ENCODE peak calls at places on chromosomes 6 and 20, in seven cellular contexts. B is esophagus squamous epithelium, T is uterus, Y is breast epithelium, O is transverse colon, N is tibial nerve, X is spleen. R is an unnamed sample.

GRCh38 chr6:90350689-90351554 is 54.3 kb upstream of the BACH2 start:
- DNase-seq in N (no peak), Y (no peak), X (no peak), O (no peak), T (no peak), B (no peak), R (peak; percentile 16)

GRCh38 chr20:36632487-36633284 is 13.3 kb downstream of the SLA2 start:
- DNase-seq in X (no peak), O (no peak), T (no peak), B (no peak), N (no peak), Y (no peak), R (no peak)

GRCh38 chr20:60565093-60565492 is 606.9 kb downstream of the CDH26 start:
- DNase-seq in Y (no peak), N (no peak), X (no peak), B (no peak), O (no peak), T (peak; percentile 22), R (no peak)

GRCh38 chr20:14142171-14142570 is 146.9 kb downstream of the MACROD2 start:
- DNase-seq in T (no peak), O (peak; percentile 18), B (no peak), X (no peak), N (no peak), Y (no peak), R (no peak)

GRCh38 chr6:9537381-9537780 is 877.5 kb downstream of the TFAP2A start:
- DNase-seq in B (no peak), N (no peak), X (no peak), Y (no peak), O (no peak), T (no peak), R (no peak)

GRCh38 chr6:42451595-42452170 is at the start of gene TRERF1:
- DNase-seq in T (peak; percentile 66), Y (no peak), X (peak; percentile 87), N (no peak), B (no peak), O (peak; percentile 64), R (no peak)

GRCh38 chr6:25295651-25296050 is 16.5 kb downstream of the CARMIL1 start:
- DNase-seq in B (no peak), X (no peak), T (no peak), O (no peak), N (no peak), Y (no peak), R (no peak)

GRCh38 chr20:23043376-23043775 is 6.1 kb downstream of the THBD start:
- DNase-seq in N (no peak), X (no peak), T (no peak), O (no peak), Y (no peak), B (no peak), R (no peak)

GRCh38 chr6:161547617-161548016 is 273.8 kb upstream of the AGPAT4 start:
- DNase-seq in B (no peak), X (no peak), O (no peak), T (no peak), Y (no peak), N (no peak), R (no peak)

GRCh38 chr6:148831064-148831463 is 84.2 kb downstream of the UST start:
- DNase-seq in B (no peak), Y (no peak), T (no peak), N (no peak), X (no peak), O (no peak), R (no peak)

GRCh38 chr6:138654715-138655634 is 118.6 kb upstream of the CCDC28A start:
- DNase-seq in N (no peak), T (no peak), O (no peak), B (no peak), Y (no peak), X (no peak), R (no peak)

GRCh38 chr6:46221221-46221793 is 50.5 kb upstream of the ENPP5 start:
- DNase-seq in B (no peak), X (no peak), Y (no peak), N (no peak), T (no peak), O (no peak), R (no peak)

GRCh38 chr6:17292600-17293133 is 11.5 kb downstream of the RBM24 start:
- DNase-seq in T (no peak), O (no peak), Y (no peak), B (no peak), X (no peak), N (no peak), R (no peak)

GRCh38 chr6:166003569-166003968 is 164.1 kb downstream of the TBXT start:
- DNase-seq in O (no peak), T (no peak), B (no peak), X (no peak), N (no peak), Y (no peak), R (no peak)

GRCh38 chr6:10266061-10266460 is 148.8 kb downstream of the TFAP2A start:
- DNase-seq in N (no peak), O (no peak), Y (no peak), B (no peak), X (no peak), T (no peak), R (no peak)

GRCh38 chr6:157393667-157394329 is 12.8 kb downstream of the ZDHHC14 start:
- DNase-seq in O (no peak), B (no peak), T (no peak), N (no peak), X (no peak), Y (no peak), R (no peak)
- TF ChIP-seq POLR2A in O (no peak), B (no peak), T (no peak), N (no peak), X (no peak), Y (no peak), R (no peak)

GRCh38 chr20:25543068-25543467 is 42.3 kb downstream of the NINL start:
- DNase-seq in N (no peak), O (no peak), X (no peak), T (no peak), B (no peak), Y (no peak), R (no peak)
- H3K4me1 ChIP-seq in N (peaks cover 14% of the 10 kb centered on the region), O (no peaks in the 10 kb centered on the region), X (peaks cover 33% of the 10 kb centered on the region), T (no peaks in the 10 kb centered on the region), B (peaks cover 5% of the 10 kb centered on the region), Y (no peaks in the 10 kb centered on the region), R (no peaks in the 10 kb centered on the region)

GRCh38 chr6:35370799-35371493 is 28.6 kb downstream of the PPARD start:
- DNase-seq in X (peak; percentile 79), T (no peak), O (no peak), Y (no peak), B (no peak), N (no peak), R (peak; percentile 37)

GRCh38 chr6:35372633-35373032 is 30.3 kb downstream of the PPARD start:
- DNase-seq in O (no peak), Y (no peak), B (no peak), T (no peak), N (no peak), X (no peak), R (no peak)

GRCh38 chr6:35368038-35368887 is 25.9 kb downstream of the PPARD start:
- DNase-seq in O (no peak), T (no peak), B (no peak), X (no peak), N (no peak), Y (no peak), R (no peak)

GRCh38 chr6:35371494-35372262 is 29.3 kb downstream of the PPARD start:
- DNase-seq in B (no peak), X (no peak), T (no peak), Y (no peak), N (no peak), O (no peak), R (no peak)

GRCh38 chr6:35370124-35370741 is 27.9 kb downstream of the PPARD start:
- DNase-seq in X (peak; percentile 81), O (peak; percentile 50), T (peak; percentile 49), B (no peak), Y (no peak), N (peak; percentile 28), R (peak; percentile 92)
- TF ChIP-seq POLR2A in X (no peak), O (no peak), T (no peak), B (no peak), Y (no peak), N (no peak), R (peak; percentile 58)

GRCh38 chr20:58018590-58018989 is 209.9 kb downstream of the ANKRD60 start:
- DNase-seq in Y (no peak), N (no peak), X (peak; percentile 57), T (no peak), O (no peak), B (no peak), R (no peak)
- H3K4me1 ChIP-seq in Y (peaks cover 15% of the 10 kb centered on the region), N (peaks cover 4% of the 10 kb centered on the region), X (no peaks in the 10 kb centered on the region), T (peaks cover 5% of the 10 kb centered on the region), O (peaks cover 11% of the 10 kb centered on the region), B (no peaks in the 10 kb centered on the region), R (peaks cover 15% of the 10 kb centered on the region)

GRCh38 chr6:53284901-53285300 is 63.8 kb downstream of the ELOVL5 start:
- DNase-seq in B (no peak), N (no peak), O (no peak), T (no peak), X (no peak), Y (no peak), R (no peak)
- TF ChIP-seq POLR2A in B (no peak), N (no peak), O (no peak), T (no peak), X (no peak), Y (no peak), R (no peak)

DNA sequence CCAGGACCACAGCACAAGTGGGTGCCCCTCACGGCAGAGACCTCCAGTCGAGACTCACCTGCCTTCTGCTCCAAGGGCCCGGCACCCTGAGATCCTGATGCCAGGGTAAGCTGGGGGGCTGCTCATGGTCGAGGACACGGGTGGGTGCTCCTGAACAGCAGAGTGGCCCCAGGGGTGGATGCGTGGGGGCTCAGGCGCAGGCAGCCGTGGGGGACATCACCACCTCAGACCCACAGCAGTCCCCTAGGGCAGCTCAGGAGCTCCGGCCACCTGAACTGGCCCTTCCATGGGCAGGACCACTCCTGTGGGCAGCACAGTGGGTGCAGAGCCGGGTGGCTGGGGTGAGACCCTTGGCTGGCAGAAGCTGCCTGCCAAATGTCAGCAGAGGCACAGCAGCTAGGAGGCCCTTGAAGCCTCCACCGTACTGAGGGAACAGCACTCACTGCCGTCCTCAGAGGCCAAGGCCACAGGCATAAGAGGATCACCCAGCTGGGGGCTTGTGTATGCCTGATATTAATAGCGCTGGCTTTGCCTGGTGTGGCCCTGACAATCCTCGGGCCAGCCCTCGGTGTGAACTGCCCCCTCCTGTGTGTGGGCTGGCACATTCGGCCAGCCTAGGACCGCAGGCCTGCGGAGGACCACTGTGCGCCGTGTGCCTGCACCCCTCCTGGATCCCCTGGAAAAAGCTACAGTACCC is 5.4 kb downstream of the UCKL1 start:
- DNase-seq in O (no peak), N (no peak), B (no peak), Y (no peak), X (peak; percentile 75), T (no peak), R (no peak)
- H3K4me1 ChIP-seq in O (peaks cover 67% of the 10 kb centered on the region), N (peaks cover 81% of the 10 kb centered on the region), B (peaks cover 72% of the 10 kb centered on the region), Y (peaks cover 36% of the 10 kb centered on the region), X (peaks cover 100% of the 10 kb centered on the region), T (peaks cover 13% of the 10 kb centered on the region), R (peaks cover 79% of the 10 kb centered on the region)

GRCh38 chr6:152055517-152055916 is 248.0 kb downstream of the ESR1 start:
- DNase-seq in O (no peak), T (no peak), B (no peak), X (no peak), Y (no peak), N (no peak), R (no peak)
- TF ChIP-seq POLR2A in O (no peak), T (no peak), B (no peak), X (no peak), Y (no peak), N (no peak), R (no peak)

GRCh38 chr6:146103416-146104072 is 74.7 kb downstream of the GRM1 start:
- DNase-seq in T (no peak), Y (no peak), O (no peak), B (no peak), N (no peak), X (no peak), R (no peak)
- H3K4me1 ChIP-seq in T (no peaks in the 10 kb centered on the region), Y (no peaks in the 10 kb centered on the region), O (no peaks in the 10 kb centered on the region), B (no peaks in the 10 kb centered on the region), N (no peaks in the 10 kb centered on the region), X (no peaks in the 10 kb centered on the region), R (no peaks in the 10 kb centered on the region)

R was measured in gastrocnemius medialis.